ENCODE peak calls at places on chromosomes 13 and 19, in seven cellular contexts. M, T, Z, L, I, O and W are unnamed samples.

GRCh38 chr13:60267498-60268202 is 103.9 kb upstream of the DIAPH3 start:
- DNase-seq in M (no peak), I (peak), Z (no peak), L (no peak), O (no peak), T (no peak), W (no peak)

GRCh38 chr13:40116008-40116407 is 460.5 kb downstream of the COG6 start:
- DNase-seq in O (peak), T (no peak), I (no peak), Z (no peak), M (peak), L (no peak), W (peak)

GRCh38 chr13:95185851-95186250 is 115.4 kb downstream of the ABCC4 start:
- DNase-seq in I (no peak), O (no peak), M (no peak), L (no peak), T (no peak), Z (no peak), W (no peak)

GRCh38 chr19:2015611-2015950 is at the start of gene BTBD2:
- DNase-seq in M (peak), I (peak), T (no peak), Z (peak), L (no peak), O (peak), W (peak)

GRCh38 chr13:92842145-92842544 is 384.5 kb upstream of the GPC6 start:
- DNase-seq in O (no peak), Z (no peak), L (no peak), M (peak), I (no peak), T (no peak), W (no peak)

GRCh38 chr19:8265872-8266271 is 42.3 kb downstream of the CD320 start:
- DNase-seq in I (no peak), M (no peak), T (no peak), O (no peak), L (no peak), Z (peak), W (no peak)

GRCh38 chr19:10808937-10809655 is 26.9 kb downstream of the TMED1 start:
- DNase-seq in I (no peak), L (no peak), M (peak), O (no peak), T (no peak), Z (no peak), W (no peak)

GRCh38 chr19:11018179-11018578 is 57.3 kb downstream of the SMARCA4 start:
- DNase-seq in L (no peak), O (no peak), M (no peak), Z (no peak), T (no peak), I (no peak), W (peak)

GRCh38 chr13:112634102-112634501 is 46.1 kb upstream of the TUBGCP3 start:
- DNase-seq in I (no peak), O (no peak), T (no peak), L (no peak), M (no peak), Z (no peak), W (no peak)

GRCh38 chr19:47239610-47240296 is 8.8 kb upstream of the BBC3 start:
- DNase-seq in Z (peak), M (peak), I (peak), O (peak), L (no peak), T (no peak), W (peak)

GRCh38 chr19:33304760-33305647 is 2.7 kb upstream of the CEBPA start:
- DNase-seq in T (no peak), M (no peak), I (peak), L (no peak), O (no peak), Z (peak), W (no peak)

GRCh38 chr13:100790405-100790804 is 115.8 kb upstream of the TMTC4 start:
- DNase-seq in O (no peak), Z (no peak), L (no peak), M (no peak), I (no peak), T (no peak), W (no peak)

GRCh38 chr13:76815344-76815743 is 70.9 kb downstream of the KCTD12 start:
- DNase-seq in I (no peak), M (no peak), O (no peak), T (no peak), L (no peak), Z (no peak), W (no peak)

GRCh38 chr13:83984793-83985192 is 102.5 kb upstream of the SLITRK1 start:
- DNase-seq in O (no peak), T (no peak), L (no peak), M (no peak), Z (no peak), I (no peak), W (no peak)

GRCh38 chr19:821228-821975 is at the start of gene PLPPR3:
- DNase-seq in L (no peak), I (no peak), M (no peak), Z (no peak), T (no peak), O (no peak), W (no peak)

GRCh38 chr13:76336889-76337844 is 549.0 kb downstream of the KCTD12 start:
- DNase-seq in L (no peak), O (peak), T (no peak), M (no peak), I (no peak), Z (no peak), W (no peak)

GRCh38 chr19:50796634-50797428 is 6.6 kb downstream of the ACP4 start:
- DNase-seq in I (no peak), O (no peak), M (no peak), Z (no peak), T (no peak), L (no peak), W (no peak)

GRCh38 chr13:105196052-105196451 is 1339.4 kb downstream of the EFNB2 start:
- DNase-seq in M (peak), I (no peak), T (no peak), O (no peak), Z (no peak), L (no peak), W (no peak)

GRCh38 chr13:73462241-73462640 is 403.4 kb downstream of the KLF5 start:
- DNase-seq in I (no peak), O (no peak), M (peak), Z (no peak), L (no peak), T (no peak), W (no peak)

GRCh38 chr13:73466561-73466960 is 407.8 kb downstream of the KLF5 start:
- DNase-seq in L (no peak), M (no peak), Z (no peak), I (no peak), T (no peak), O (no peak), W (no peak)

GRCh38 chr13:73465629-73465974 is 406.8 kb downstream of the KLF5 start:
- DNase-seq in M (peak), O (no peak), I (no peak), T (no peak), Z (no peak), L (no peak), W (no peak)

GRCh38 chr13:73464758-73465628 is 406.2 kb downstream of the KLF5 start:
- DNase-seq in I (no peak), L (no peak), Z (no peak), O (no peak), T (no peak), M (no peak), W (no peak)

DNA sequence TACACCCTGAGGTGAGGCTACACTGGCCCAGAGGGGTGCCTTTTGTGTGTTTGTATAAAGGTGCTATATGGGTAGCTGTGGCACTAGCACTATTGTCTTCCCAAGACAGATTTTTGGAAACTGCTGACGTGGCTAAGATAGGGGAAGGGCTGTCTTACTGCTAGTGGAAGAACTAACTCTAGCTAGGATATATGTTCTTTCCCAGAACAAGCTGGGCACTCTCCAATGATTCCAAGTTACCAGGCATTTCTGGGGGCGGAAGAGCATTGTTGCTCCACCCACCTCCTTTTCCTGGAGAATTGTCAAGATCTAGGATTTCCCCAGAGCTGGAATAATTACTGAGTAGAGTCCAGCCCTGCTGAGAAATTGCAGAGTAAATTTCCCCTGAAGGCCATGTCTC is 408.3 kb downstream of the KLF5 start:
- DNase-seq in M (peak), L (no peak), Z (no peak), O (no peak), T (no peak), I (no peak), W (no peak)
- H3K27ac ChIP-seq in M (no peak), L (no peak), Z (no peak), O (no peak), T (no peak), I (no peak), W (no peak)

GRCh38 chr13:39037880-39038568 is at the start of the genes NHLRC3 and PROSER1:
- DNase-seq in O (peak), I (peak), T (peak), L (no peak), Z (peak), M (peak), W (peak)
- TF ChIP-seq POLR2A in O (no peak), I (peak), T (peak), L (no peak), Z (peak), M (peak), W (no peak)

GRCh38 chr19:30034321-30034720 is 92.3 kb downstream of the URI1 start:
- DNase-seq in O (no peak), M (no peak), L (no peak), Z (no peak), I (no peak), T (no peak), W (no peak)

GRCh38 chr19:30028992-30029343 is 86.9 kb downstream of the URI1 start:
- DNase-seq in L (no peak), T (no peak), Z (no peak), I (no peak), O (no peak), M (no peak), W (no peak)

GRCh38 chr19:30026933-30027332 is 84.9 kb downstream of the URI1 start:
- DNase-seq in O (no peak), I (no peak), L (no peak), T (no peak), Z (no peak), M (no peak), W (no peak)

GRCh38 chr19:30028118-30028991 is 86.3 kb downstream of the URI1 start:
- DNase-seq in M (no peak), L (no peak), O (no peak), I (no peak), T (no peak), Z (no peak), W (no peak)

GRCh38 chr19:30029721-30030510 is 87.9 kb downstream of the URI1 start:
- DNase-seq in Z (no peak), L (no peak), O (no peak), M (peak), I (no peak), T (no peak), W (no peak)
- H3K27ac ChIP-seq in Z (no peak), L (no peak), O (no peak), M (no peak), I (no peak), T (no peak), W (no peak)

DNA sequence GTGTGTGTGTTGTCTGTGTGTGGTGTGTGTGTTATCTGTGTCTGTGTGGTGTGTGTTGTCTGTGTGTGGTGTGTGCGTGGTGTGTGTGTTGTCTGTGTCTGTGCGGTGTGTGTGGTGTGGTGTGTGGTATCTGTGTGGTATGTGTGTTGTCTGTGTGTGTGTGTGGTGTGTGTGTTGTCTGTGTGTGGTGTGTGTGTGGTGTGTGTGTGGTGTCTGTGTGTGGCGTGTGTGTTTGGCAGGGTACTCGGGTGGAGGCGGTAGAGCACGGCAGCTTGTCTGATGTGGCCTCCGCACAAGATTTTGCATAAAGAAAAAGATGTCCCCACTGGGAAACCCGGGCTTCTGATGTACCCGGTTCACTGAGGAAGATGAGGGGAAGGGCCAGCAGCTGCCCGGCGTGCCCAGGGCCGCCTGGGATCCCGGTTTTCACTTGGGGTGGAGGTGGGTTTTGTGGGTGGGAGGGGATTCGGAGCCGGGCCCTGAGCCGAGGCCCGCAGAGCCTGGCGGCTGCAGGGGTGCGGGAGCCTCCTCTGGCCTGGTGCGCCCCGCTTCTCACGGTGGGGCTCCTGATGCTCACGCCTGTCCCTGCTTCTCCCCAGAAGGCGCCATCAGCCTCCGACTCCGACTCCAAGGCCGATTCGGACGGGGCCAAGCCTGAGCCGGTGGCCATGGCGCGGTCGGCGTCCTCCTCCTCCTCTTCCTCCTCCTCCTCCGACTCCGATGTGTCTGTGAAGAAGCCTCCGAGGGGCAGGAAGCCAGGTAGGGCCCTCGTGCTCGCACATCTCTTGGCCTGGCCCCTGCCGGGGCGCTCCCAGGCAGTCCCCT is 21.2 kb downstream of the HDGFL2 start:
- DNase-seq in T (no peak), M (no peak), L (no peak), Z (no peak), O (peak), I (no peak), W (no peak)
- TF ChIP-seq POLR2A in T (no peak), M (no peak), L (no peak), Z (no peak), O (no peak), I (no peak), W (no peak)